ENCODE peak calls at places on chromosomes 16 and 17, in seven cellular contexts. B is GM23248, H is cardiac fibroblast, F is HT1080, E is HAP-1, L is skeletal muscle cell, M is A549. P is an unnamed sample.

GRCh38 chr17:28396635-28397239 is 9.3 kb downstream of the SLC46A1 start:
- DNase-seq in B (no peak), H (no peak), F (no peak), E (no peak), L (no peak), M (no peak), P (no peak)

GRCh38 chr16:57591086-57591869 is 37.2 kb upstream of the ADGRG1 start:
- DNase-seq in B (peak), H (peak), F (peak), E (peak), L (peak), M (peak), P (peak)

GRCh38 chr17:48637323-48638260 is 11.4 kb upstream of the HOXB9 start:
- DNase-seq in B (peak), H (peak), F (peak), E (no peak), L (peak), M (peak), P (peak)

GRCh38 chr16:68839831-68840230 is 3.5 kb upstream of the TANGO6 start:
- DNase-seq in B (no peak), H (no peak), F (no peak), E (no peak), L (no peak), M (no peak), P (no peak)

GRCh38 chr17:10652984-10653680 is 4.0 kb downstream of the MYH3 start:
- DNase-seq in B (no peak), H (peak), F (no peak), E (no peak), L (no peak), M (no peak), P (peak)

GRCh38 chr16:69820926-69821541 is 58.9 kb downstream of the WWP2 start:
- DNase-seq in B (peak), H (no peak), F (no peak), E (no peak), L (no peak), M (no peak), P (no peak)

GRCh38 chr16:70725912-70726828 is 40.3 kb upstream of the MTSS2 start:
- DNase-seq in B (no peak), H (no peak), F (no peak), E (no peak), L (no peak), M (no peak), P (no peak)

GRCh38 chr16:28821874-28822519 is 802 bp upstream of the ATXN2L start:
- DNase-seq in B (peak), H (no peak), F (no peak), E (no peak), L (no peak), M (no peak), P (no peak)

GRCh38 chr17:39194985-39195524 is 2.4 kb downstream of the CACNB1 start:
- DNase-seq in B (peak), H (no peak), F (no peak), E (no peak), L (no peak), M (no peak), P (no peak)

GRCh38 chr17:28724500-28725165 is 1.4 kb downstream of the TLCD1 start:
- DNase-seq in B (no peak), H (no peak), F (no peak), E (no peak), L (no peak), M (no peak), P (no peak)

GRCh38 chr17:8913091-8913490 is 45.6 kb upstream of the PIK3R6 start:
- DNase-seq in B (no peak), H (no peak), F (no peak), E (no peak), L (no peak), M (no peak), P (no peak)

GRCh38 chr16:88320947-88321634 is 61.7 kb upstream of the ZNF469 start:
- DNase-seq in B (no peak), H (peak), F (no peak), E (no peak), L (no peak), M (peak), P (no peak)

GRCh38 chr16:2827831-2828520 is 2.1 kb upstream of the ZG16B start:
- DNase-seq in B (no peak), H (no peak), F (no peak), E (no peak), L (no peak), M (no peak), P (no peak)

GRCh38 chr17:52744179-52744578 is 585.7 kb upstream of the CA10 start:
- DNase-seq in B (no peak), H (no peak), F (no peak), E (no peak), L (no peak), M (no peak), P (no peak)

GRCh38 chr17:30095507-30096244 is 20.9 kb upstream of the NSRP1 start:
- DNase-seq in B (peak), H (peak), F (peak), E (peak), L (no peak), M (peak), P (no peak)

GRCh38 chr17:82528484-82529265 is 9.1 kb downstream of the FOXK2 start:
- DNase-seq in B (peak), H (no peak), F (no peak), E (no peak), L (no peak), M (peak), P (peak)

GRCh38 chr16:50696575-50697420 is 3.4 kb downstream of the NOD2 start:
- DNase-seq in B (peak), H (peak), F (peak), E (no peak), L (no peak), M (peak), P (peak)

GRCh38 chr16:85296859-85297698 is 184.8 kb upstream of the CIBAR2 start:
- DNase-seq in B (peak), H (peak), F (peak), E (no peak), L (no peak), M (peak), P (peak)

GRCh38 chr16:48605518-48606110 is 4.4 kb downstream of the N4BP1 start:
- DNase-seq in B (peak), H (no peak), F (no peak), E (no peak), L (no peak), M (no peak), P (no peak)

GRCh38 chr16:86991679-86992078 is 325.5 kb downstream of the C16orf95 start:
- DNase-seq in B (peak), H (peak), F (peak), E (no peak), L (no peak), M (no peak), P (no peak)

GRCh38 chr16:30786936-30787612 is at the start of gene ZNF629:
- DNase-seq in B (peak), H (peak), F (no peak), E (peak), L (no peak), M (peak), P (peak)

GRCh38 chr16:22887445-22887844 is 73.5 kb downstream of the HS3ST2 start:
- DNase-seq in B (no peak), H (no peak), F (no peak), E (no peak), L (no peak), M (no peak), P (no peak)

GRCh38 chr17:38464723-38465419 is 36.6 kb downstream of the ARHGAP23 start:
- DNase-seq in B (peak), H (peak), F (peak), E (no peak), L (peak), M (peak), P (no peak)

GRCh38 chr17:66791337-66791736 is 43.6 kb upstream of the CACNG5 start:
- DNase-seq in B (no peak), H (no peak), F (no peak), E (no peak), L (no peak), M (no peak), P (no peak)